ENCODE peak calls at places on chromosomes 5 and 9, in ten cellular contexts. S, R, Y, Z, V, F, B, L, Q and J are unnamed samples.

GRCh38 chr5:142521706-142522105 is 164.2 kb downstream of the FGF1 start:
- DNase-seq in V (no peak), Z (no peak), F (no peak), B (no peak), L (no peak), S (no peak), Q (no peak), Y (no peak), R (no peak), J (peak)

GRCh38 chr5:172903790-172904189 is 55.4 kb upstream of the RPL26L1 start:
- DNase-seq in Z (peak), B (no peak), Y (no peak), R (no peak), L (no peak), F (peak), S (no peak), Q (peak), V (no peak), J (peak)

GRCh38 chr5:80238778-80239679 is 16.8 kb downstream of the SERINC5 start:
- DNase-seq in S (no peak), B (no peak), F (peak), Y (no peak), L (no peak), Z (no peak), V (no peak), Q (peak), R (no peak), J (peak)

GRCh38 chr5:75052461-75053285 is at the start of gene GCNT4:
- DNase-seq in R (peak), Q (peak), Z (no peak), L (peak), B (peak), Y (peak), S (no peak), F (peak), V (peak), J (no peak)

GRCh38 chr5:1658665-1659064 is 134.9 kb upstream of the LPCAT1 start:
- DNase-seq in Y (no peak), Q (no peak), Z (peak), L (no peak), B (no peak), V (no peak), F (no peak), R (peak), S (no peak), J (no peak)

GRCh38 chr5:27548415-27548814 is 510.0 kb upstream of the CDH9 start:
- DNase-seq in B (no peak), Z (no peak), F (no peak), R (no peak), L (no peak), Q (no peak), V (no peak), Y (no peak), S (no peak), J (no peak)

GRCh38 chr5:37664551-37664950 is 175.3 kb downstream of the GDNF start:
- DNase-seq in V (no peak), F (no peak), Z (no peak), B (no peak), Y (no peak), R (no peak), Q (no peak), L (no peak), S (no peak), J (no peak)

GRCh38 chr5:131379723-131380122 is 115.9 kb downstream of the CDC42SE2 start:
- DNase-seq in L (peak), Q (no peak), S (no peak), V (peak), F (no peak), Y (no peak), R (no peak), Z (no peak), B (no peak), J (peak)

GRCh38 chr9:122217640-122218039 is 11.1 kb downstream of the LHX6 start:
- DNase-seq in Z (no peak), V (no peak), L (no peak), Q (no peak), R (no peak), S (no peak), F (no peak), Y (no peak), B (no peak), J (no peak)

GRCh38 chr5:109944461-109944860 is 254.7 kb downstream of the MAN2A1 start:
- DNase-seq in R (no peak), Y (no peak), V (no peak), S (no peak), Q (no peak), L (no peak), Z (no peak), B (no peak), F (no peak), J (peak)

GRCh38 chr5:105218018-105218417 is 1655.4 kb upstream of the NUDT12 start:
- DNase-seq in Y (no peak), R (no peak), F (no peak), S (no peak), Q (no peak), Z (no peak), L (no peak), B (no peak), V (no peak), J (no peak)

GRCh38 chr5:171369898-171370297 is 17.8 kb upstream of the NPM1 start:
- DNase-seq in F (no peak), Q (no peak), R (no peak), S (no peak), Z (no peak), B (no peak), Y (no peak), V (no peak), L (no peak), J (no peak)

GRCh38 chr9:93187047-93187446 is 3.1 kb downstream of the WNK2 start:
- DNase-seq in B (no peak), Z (no peak), F (no peak), Y (no peak), Q (no peak), L (no peak), S (no peak), V (no peak), R (peak), J (no peak)

GRCh38 chr9:98724810-98725530 is 16.2 kb upstream of the GABBR2 start:
- DNase-seq in S (no peak), Z (no peak), Y (no peak), V (no peak), R (no peak), B (no peak), F (no peak), L (no peak), Q (no peak), J (no peak)

GRCh38 chr5:322942-323879 is 1.7 kb downstream of the AHRR start:
- DNase-seq in L (no peak), Q (peak), F (no peak), V (no peak), B (no peak), S (no peak), Z (peak), R (no peak), Y (peak), J (no peak)

GRCh38 chr9:82492274-82492673 is 503.7 kb downstream of the SPATA31D1 start:
- DNase-seq in R (no peak), S (no peak), B (no peak), L (no peak), F (no peak), Y (no peak), Z (no peak), V (no peak), Q (no peak), J (no peak)

GRCh38 chr9:127897194-127897692 is 2.2 kb downstream of the ST6GALNAC6 start:
- DNase-seq in L (no peak), F (peak), V (no peak), B (peak), R (peak), Y (peak), Z (peak), Q (peak), S (no peak), J (peak)

GRCh38 chr9:21994526-21994995 is at the start of gene CDKN2B-AS1:
- DNase-seq in V (no peak), Y (peak), L (peak), Q (peak), B (peak), R (peak), F (peak), S (no peak), Z (peak), J (peak)